ENCODE peak calls at places on chromosomes 3 and 15, in four cellular contexts. E is breast epithelium, J is ovary, Z is colonic mucosa. S is an unnamed sample.

GRCh38 chr3:189563841-189564563 is 67.2 kb upstream of the TP63 start:
- DNase-seq in Z (no peak), J (no peak), E (no peak), S (no peak)

GRCh38 chr3:129656659-129657247 is 50.3 kb upstream of the PLXND1 start:
- DNase-seq in E (no peak), Z (no peak), J (no peak), S (no peak)

GRCh38 chr15:38367476-38367875 is 86.5 kb upstream of the FAM98B start:
- DNase-seq in J (no peak), E (no peak), Z (no peak), S (no peak)

GRCh38 chr3:51375571-51375970 is 9.5 kb upstream of the MANF start:
- DNase-seq in Z (no peak), E (no peak), J (peak), S (no peak)

GRCh38 chr15:31360843-31361763 is 34.5 kb downstream of the KLF13 start:
- DNase-seq in J (no peak), Z (peak), E (no peak), S (peak)

GRCh38 chr3:18751514-18751913 is 326.4 kb upstream of the SATB1 start:
- DNase-seq in J (no peak), Z (no peak), E (no peak), S (no peak)

GRCh38 chr3:10817506-10817905 is 1.5 kb downstream of the SLC6A11 start:
- DNase-seq in E (no peak), J (no peak), Z (no peak), S (no peak)

GRCh38 chr15:39666671-39667070 is 85.8 kb downstream of the THBS1 start:
- DNase-seq in E (no peak), Z (no peak), J (no peak), S (no peak)

GRCh38 chr3:88828466-88828865 is 279.0 kb upstream of the EPHA3 start:
- DNase-seq in Z (no peak), J (no peak), E (no peak), S (no peak)

GRCh38 chr3:149489060-149489690 is 14.7 kb downstream of the TM4SF4 start:
- DNase-seq in Z (no peak), J (no peak), E (no peak), S (no peak)

GRCh38 chr15:32683906-32684584 is 33.8 kb upstream of the GREM1 start:
- DNase-seq in Z (no peak), J (no peak), E (no peak), S (no peak)

GRCh38 chr3:108662141-108662738 is 72.7 kb downstream of the DZIP3 start:
- DNase-seq in J (peak), E (no peak), Z (peak), S (peak)

GRCh38 chr3:106114848-106115247 is 246.0 kb upstream of the CBLB start:
- DNase-seq in J (no peak), E (no peak), Z (no peak), S (no peak)

GRCh38 chr3:93843981-93844380 is 129.7 kb downstream of the PROS1 start:
- DNase-seq in E (no peak), J (no peak), Z (no peak), S (peak)

GRCh38 chr15:76337047-76337738 is 620 bp downstream of the ISL2 start:
- DNase-seq in Z (no peak), E (no peak), J (no peak), S (no peak)

GRCh38 chr3:108862865-108863798 is 40.5 kb downstream of the TRAT1 start:
- DNase-seq in Z (no peak), E (no peak), J (no peak), S (no peak)

GRCh38 chr3:207973-208372 is 11.4 kb downstream of the CHL1 start:
- DNase-seq in J (no peak), E (no peak), Z (no peak), S (no peak)

GRCh38 chr15:58980351-58980939 is 7.0 kb upstream of the RNF111 start:
- DNase-seq in E (no peak), J (no peak), Z (no peak), S (no peak)

GRCh38 chr3:67901681-67902080 is 247.3 kb upstream of the SUCLG2 start:
- DNase-seq in J (no peak), E (no peak), Z (no peak), S (no peak)

GRCh38 chr3:133881987-133882825 is 13.5 kb downstream of the RAB6B start:
- DNase-seq in Z (no peak), E (no peak), J (no peak), S (no peak)

GRCh38 chr3:133295199-133295901 is 104.5 kb upstream of the BFSP2 start:
- DNase-seq in J (no peak), Z (no peak), E (no peak), S (no peak)

GRCh38 chr3:134029734-134030381 is at the start of gene SLCO2A1:
- DNase-seq in J (peak), Z (peak), E (no peak), S (peak)

GRCh38 chr3:171231361-171231760 is 204.8 kb upstream of the SLC2A2 start:
- DNase-seq in E (no peak), J (no peak), Z (no peak), S (no peak)

GRCh38 chr3:43695863-43696262 is 5.1 kb downstream of the ABHD5 start:
- DNase-seq in E (no peak), J (no peak), Z (no peak), S (no peak)

GRCh38 chr3:46429671-46430070 is 22.6 kb downstream of the CCRL2 start:
- DNase-seq in J (no peak), Z (peak), E (no peak), S (no peak)

GRCh38 chr15:75666823-75667501 is 19.2 kb downstream of the SNX33 start:
- DNase-seq in J (peak), Z (peak), E (no peak), S (no peak)

GRCh38 chr3:78497025-78497424 is 1270.8 kb downstream of the ROBO1 start:
- DNase-seq in Z (no peak), J (no peak), E (no peak), S (no peak)

GRCh38 chr15:34501131-34501530 is 63.5 kb upstream of the GOLGA8A start:
- DNase-seq in J (no peak), Z (no peak), E (no peak), S (no peak)

GRCh38 chr15:63597033-63597790 is at the start of gene FBXL22:
- DNase-seq in J (peak), E (no peak), Z (peak), S (peak)

GRCh38 chr3:139534992-139535879 is 4.3 kb downstream of the RBP1 start:
- DNase-seq in E (no peak), J (peak), Z (peak), S (peak)

GRCh38 chr15:31511707-31512310 is 185.2 kb downstream of the KLF13 start:
- DNase-seq in Z (no peak), J (no peak), E (no peak), S (no peak)

GRCh38 chr3:525415-525814 is 328.9 kb downstream of the CHL1 start:
- DNase-seq in J (no peak), E (no peak), Z (no peak), S (no peak)

GRCh38 chr15:36814708-36815107 is 235.3 kb downstream of the CDIN1 start:
- DNase-seq in E (no peak), J (no peak), Z (no peak), S (no peak)

GRCh38 chr15:65409284-65409631 is 13.5 kb downstream of the IGDCC4 start:
- DNase-seq in Z (no peak), E (no peak), J (no peak), S (no peak)

GRCh38 chr15:71532994-71533393 is 277.4 kb upstream of the NR2E3 start:
- DNase-seq in Z (no peak), J (no peak), E (no peak), S (no peak)

GRCh38 chr15:69860316-69860715 is 237.4 kb downstream of the TLE3 start:
- DNase-seq in J (no peak), E (no peak), Z (no peak), S (no peak)

GRCh38 chr3:125161607-125162219 is 50.8 kb downstream of the SLC12A8 start:
- DNase-seq in J (no peak), E (no peak), Z (peak), S (no peak)

GRCh38 chr3:111173906-111174305 is 102.3 kb downstream of the NECTIN3 start:
- DNase-seq in Z (no peak), E (no peak), J (no peak), S (no peak)

DNA sequence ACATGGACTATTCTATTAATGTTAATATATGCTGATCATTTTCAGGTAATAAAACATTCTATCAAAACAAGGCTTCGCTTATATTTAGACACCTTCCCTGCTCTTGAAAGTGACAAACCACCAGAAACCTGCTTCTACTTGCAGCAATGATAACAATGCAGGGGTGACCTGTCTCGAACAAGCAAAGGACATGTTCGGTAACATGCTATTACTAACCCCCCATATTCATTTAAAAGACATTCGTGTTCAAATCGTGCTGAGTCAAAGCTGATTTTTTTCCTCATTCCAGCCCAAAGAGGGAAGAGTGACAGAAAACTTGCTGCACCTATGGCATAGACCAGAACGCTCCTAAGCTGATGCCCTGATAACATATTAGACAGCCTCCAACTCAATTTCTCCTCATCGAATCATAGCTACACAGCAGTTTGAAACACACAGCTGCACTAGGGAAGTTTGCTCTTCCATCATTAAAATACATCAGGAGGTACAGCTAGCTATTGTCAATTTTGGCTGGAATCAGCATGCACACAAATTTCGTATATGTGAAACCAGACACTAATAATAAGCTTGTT is 341.5 kb downstream of the FOXP1 start:
- DNase-seq in J (no peak), E (no peak), Z (no peak), S (no peak)
- H3K27ac ChIP-seq in J (no peak), E (no peak), Z (no peak), S (no peak)

GRCh38 chr15:59997070-59997701 is 6.9 kb upstream of the FOXB1 start:
- DNase-seq in J (no peak), Z (no peak), E (no peak), S (peak)
- H3K4me3 ChIP-seq in J (no peak), Z (no peak), E (no peak), S (no peak)

DNA sequence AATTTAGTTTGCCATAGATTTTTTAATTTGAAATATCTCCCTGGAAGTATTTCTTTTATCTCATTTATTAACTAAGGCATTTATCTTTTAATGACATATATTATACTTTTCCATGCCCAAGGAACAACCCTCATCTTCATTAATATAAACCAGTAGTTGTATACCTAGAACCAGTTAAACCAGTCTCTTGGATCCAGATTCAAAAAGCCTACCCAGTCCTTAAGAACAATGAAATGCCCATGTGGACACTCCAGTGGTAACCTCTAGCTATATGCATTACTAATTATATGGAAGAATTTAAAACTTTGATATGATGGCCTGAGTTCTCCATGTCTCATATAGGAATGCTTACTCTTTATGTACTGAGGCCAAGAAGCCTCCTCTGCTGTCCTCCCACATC is 4.8 kb downstream of the SIDT1 start:
- DNase-seq in E (no peak), Z (no peak), J (no peak), S (no peak)
- H3K27ac ChIP-seq in E (peak), Z (peak), J (no peak), S (no peak)

GRCh38 chr3:30893678-30894325 is 659 bp downstream of the GADL1 start:
- DNase-seq in Z (no peak), E (no peak), J (no peak), S (no peak)
- H3K4me3 ChIP-seq in Z (no peak), E (peak), J (no peak), S (peak)

GRCh38 chr3:153182894-153183293 is 20.9 kb downstream of the RAP2B start:
- DNase-seq in E (no peak), J (no peak), Z (no peak), S (no peak)
- H3K27ac ChIP-seq in E (no peak), J (no peak), Z (no peak), S (no peak)

GRCh38 chr3:16461463-16462245 is 51.8 kb downstream of the RFTN1 start:
- DNase-seq in Z (no peak), E (no peak), J (no peak), S (no peak)
- H3K4me3 ChIP-seq in Z (no peak), E (no peak), J (no peak), S (no peak)

GRCh38 chr3:187522293-187522692 is 147.9 kb downstream of the SST start:
- DNase-seq in J (no peak), E (no peak), Z (no peak), S (peak)
- H3K27ac ChIP-seq in J (peak), E (no peak), Z (no peak), S (no peak)

DNA sequence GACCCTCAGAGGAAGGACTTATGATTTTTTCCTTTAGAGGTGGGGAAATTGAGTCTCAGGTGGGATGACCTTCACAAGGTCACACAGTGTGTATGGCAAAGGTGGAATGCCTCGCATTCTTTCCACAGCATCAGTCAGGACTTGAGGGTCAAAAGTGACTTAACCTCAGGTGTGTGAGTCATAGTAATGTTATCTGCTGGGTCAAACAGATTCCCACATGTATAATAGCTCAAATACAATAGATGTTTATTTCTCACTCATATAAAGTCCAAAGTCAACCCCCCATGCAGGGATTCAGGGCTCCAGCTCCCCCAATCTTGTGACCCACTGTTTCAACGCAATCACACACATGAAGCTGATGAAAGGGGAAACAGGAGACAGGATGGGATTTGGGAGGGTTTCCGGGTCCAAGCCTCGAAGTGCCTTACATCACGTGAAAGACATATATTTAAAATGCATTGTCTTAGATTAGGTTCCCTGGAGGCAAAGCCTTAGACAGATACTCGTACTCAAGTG is 34.0 kb upstream of the CCDC174 start:
- DNase-seq in Z (no peak), E (no peak), J (no peak), S (no peak)
- H3K4me3 ChIP-seq in Z (no peak), E (no peak), J (no peak), S (no peak)

S was measured in testis.